ENCODE peak calls at places on chromosomes 7 and 10, in six cellular contexts. I is tibial nerve, R is IMR-90, U is A549, M is ovary, Z is prostate gland. W is an unnamed sample. For H3K4me1, the result is how much of the 10 kb centered on the place peaks cover.

GRCh38 chr10:99365311-99365710 is 36.2 kb downstream of the CNNM1 start:
- DNase-seq in I (no peak), R (no peak), U (no peak), M (no peak), Z (no peak), W (no peak)

GRCh38 chr7:50637725-50638643 is 72.8 kb upstream of the DDC start:
- DNase-seq in I (no peak), R (peak), U (no peak), M (no peak), Z (no peak), W (no peak)

GRCh38 chr7:128110641-128111365 is 79.6 kb upstream of the LRRC4 start:
- DNase-seq in I (no peak), R (no peak), U (no peak), M (no peak), Z (no peak), W (peak)

GRCh38 chr10:63929826-63930467 is 408.7 kb downstream of the REEP3 start:
- DNase-seq in I (no peak), R (no peak), U (no peak), M (no peak), Z (peak), W (no peak)

GRCh38 chr10:85859859-85860258 is 506.7 kb downstream of the GRID1 start:
- DNase-seq in I (no peak), R (no peak), U (no peak), M (no peak), Z (no peak), W (no peak)

GRCh38 chr10:90787906-90788491 is 69.8 kb downstream of the HTR7 start:
- DNase-seq in I (peak), R (peak), U (peak), M (no peak), Z (no peak), W (no peak)

GRCh38 chr7:35007768-35008167 is 29.5 kb downstream of the DPY19L1 start:
- DNase-seq in I (no peak), R (no peak), U (no peak), M (no peak), Z (no peak), W (no peak)

GRCh38 chr10:115849197-115849596 is 423.8 kb downstream of the GFRA1 start:
- DNase-seq in I (no peak), R (no peak), U (no peak), M (no peak), Z (no peak), W (no peak)

GRCh38 chr7:618539-619355 is 99.1 kb upstream of the PDGFA start:
- DNase-seq in I (no peak), R (peak), U (no peak), M (no peak), Z (peak), W (peak)

GRCh38 chr10:13990392-13990805 is 340.3 kb downstream of the FRMD4A start:
- DNase-seq in I (peak), R (peak), U (no peak), M (peak), Z (no peak), W (no peak)

GRCh38 chr7:136726460-136726859 is 142.0 kb upstream of the CHRM2 start:
- DNase-seq in I (no peak), R (no peak), U (no peak), M (no peak), Z (no peak), W (no peak)

GRCh38 chr7:12812111-12812510 is 124.7 kb downstream of the ARL4A start:
- DNase-seq in I (no peak), R (no peak), U (no peak), M (no peak), Z (no peak), W (no peak)

GRCh38 chr10:49370326-49371100 is 25.4 kb downstream of the DRGX start:
- DNase-seq in I (no peak), R (no peak), U (no peak), M (no peak), Z (no peak), W (no peak)

GRCh38 chr10:33233635-33234034 is 100.8 kb downstream of the NRP1 start:
- DNase-seq in I (no peak), R (no peak), U (no peak), M (no peak), Z (no peak), W (no peak)

GRCh38 chr10:31905586-31905985 is 23.0 kb downstream of the ARHGAP12 start:
- DNase-seq in I (no peak), R (no peak), U (no peak), M (no peak), Z (no peak), W (no peak)

GRCh38 chr7:99969298-99969697 is 6.5 kb downstream of the AZGP1 start:
- DNase-seq in I (no peak), R (no peak), U (no peak), M (no peak), Z (no peak), W (no peak)

GRCh38 chr10:80503584-80504157 is 34.0 kb upstream of the SH2D4B start:
- DNase-seq in I (no peak), R (no peak), U (no peak), M (no peak), Z (no peak), W (no peak)
- H3K4me1 ChIP-seq in I (half or more), R (under half), U (half or more), M (under half), Z (under half), W (half or more)

DNA sequence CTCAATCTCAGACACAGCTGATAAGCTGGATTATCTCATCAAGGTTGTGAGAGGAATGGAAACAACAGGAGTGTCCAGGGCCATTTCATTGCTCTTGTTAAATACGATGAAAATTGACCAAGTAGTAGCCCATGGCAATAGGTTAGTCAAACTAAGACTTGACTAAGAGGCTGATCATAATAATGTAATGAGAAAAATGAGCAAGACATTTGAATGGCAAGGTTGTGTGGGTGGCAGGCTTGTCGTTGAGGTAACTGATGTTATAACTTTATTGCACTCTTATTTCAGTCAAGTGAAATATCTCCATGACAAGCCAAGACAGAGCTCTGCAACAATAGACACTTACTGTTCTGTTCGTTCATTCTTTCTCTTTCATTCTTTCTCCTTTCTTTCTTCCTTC is 532.0 kb downstream of the GATA3 start:
- DNase-seq in I (no peak), R (no peak), U (no peak), M (no peak), Z (no peak), W (no peak)
- TF ChIP-seq POLR2A in I (no peak), R (no peak), U (no peak), M (no peak), Z (no peak), W (no peak)

GRCh38 chr10:96400465-96400864 is 41.7 kb upstream of the OPALIN start:
- DNase-seq in I (no peak), R (no peak), U (no peak), M (no peak), Z (no peak), W (no peak)
- H3K4me1 ChIP-seq in I (under half), R (under half), U (under half), M (under half), Z (under half), W (under half)

DNA sequence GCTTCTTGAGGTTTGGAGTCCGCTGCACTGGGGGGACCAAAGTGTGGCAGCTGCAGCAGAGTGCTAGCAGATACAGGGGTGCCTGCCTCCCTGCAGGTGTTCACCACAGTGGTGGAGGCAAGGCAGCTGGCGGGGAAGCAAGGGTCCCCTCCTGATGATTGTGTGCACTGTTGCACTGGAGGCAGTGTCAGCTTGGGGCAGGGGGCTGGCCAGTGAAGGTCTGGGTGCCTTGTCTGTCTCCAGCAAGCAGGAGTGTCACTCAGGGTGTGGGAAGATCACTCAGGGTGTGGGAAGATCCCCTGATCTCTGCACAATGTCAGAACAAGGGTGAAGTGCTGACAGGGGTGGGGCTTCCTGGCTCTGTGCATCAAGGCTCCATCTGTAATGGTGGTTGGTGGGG is 36.3 kb upstream of the PPP1R3A start:
- DNase-seq in I (no peak), R (no peak), U (no peak), M (no peak), Z (no peak), W (no peak)
- TF ChIP-seq POLR2A in I (no peak), R (no peak), U (no peak), M (no peak), Z (no peak), W (no peak)

GRCh38 chr7:40348126-40348728 is 213.4 kb downstream of the SUGCT start:
- DNase-seq in I (no peak), R (no peak), U (no peak), M (no peak), Z (no peak), W (no peak)

GRCh38 chr7:40346554-40346953 is 211.7 kb downstream of the SUGCT start:
- DNase-seq in I (no peak), R (no peak), U (no peak), M (no peak), Z (no peak), W (no peak)

GRCh38 chr7:40354736-40355135 is 219.9 kb downstream of the SUGCT start:
- DNase-seq in I (no peak), R (peak), U (no peak), M (no peak), Z (no peak), W (no peak)

DNA sequence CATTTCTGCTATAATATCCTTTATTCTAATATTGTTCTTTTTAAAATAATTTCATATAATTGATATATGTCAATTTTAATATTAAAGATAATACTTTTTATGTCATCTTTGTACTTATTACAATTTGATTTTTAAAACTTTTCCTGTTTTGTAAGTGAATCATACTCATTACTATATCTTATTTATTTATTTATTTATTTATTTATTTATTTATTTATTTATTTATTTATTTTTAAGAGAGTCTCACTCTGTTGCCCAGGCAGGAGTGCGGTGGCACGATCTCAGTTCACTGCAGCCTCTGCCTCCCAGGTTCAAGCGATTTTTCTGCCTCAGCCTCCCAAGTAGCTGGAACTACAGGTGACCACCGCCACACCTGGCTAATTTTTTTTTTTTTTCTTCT is 215.3 kb downstream of the SUGCT start:
- DNase-seq in I (no peak), R (no peak), U (no peak), M (no peak), Z (no peak), W (no peak)
- H3K4me1 ChIP-seq in I (under half), R (under half), U (under half), M (under half), Z (under half), W (under half)

DNA sequence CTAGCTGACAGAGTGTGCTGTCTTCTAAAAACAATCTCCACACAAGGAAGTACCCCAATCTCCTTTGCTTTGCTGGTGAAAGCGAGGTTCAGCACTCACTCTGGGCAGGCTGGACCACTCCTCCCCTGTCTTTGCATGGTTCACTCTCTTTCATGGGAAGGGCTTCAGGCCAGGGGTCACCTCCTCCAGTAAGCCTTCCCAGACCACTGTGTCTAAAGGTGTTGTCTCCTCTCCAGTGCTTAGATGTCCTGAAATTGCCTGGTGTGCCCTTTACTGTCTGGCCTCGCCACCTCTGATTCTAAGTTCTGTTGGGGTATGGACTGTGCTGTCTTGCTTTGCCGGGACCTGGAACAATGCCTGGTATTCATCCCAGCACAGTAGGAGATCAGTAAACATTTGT is 34.6 kb upstream of the HNRNPH3 start:
- DNase-seq in I (no peak), R (no peak), U (no peak), M (no peak), Z (no peak), W (no peak)
- TF ChIP-seq POLR2A in I (no peak), R (no peak), U (no peak), M (no peak), Z (no peak), W (no peak)

GRCh38 chr10:95434583-95434982 is 126.6 kb downstream of the SORBS1 start:
- DNase-seq in I (no peak), R (no peak), U (no peak), M (no peak), Z (no peak), W (no peak)

GRCh38 chr10:95435548-95436279 is 125.5 kb downstream of the SORBS1 start:
- DNase-seq in I (no peak), R (no peak), U (no peak), M (no peak), Z (no peak), W (no peak)

GRCh38 chr10:95438781-95439180 is 122.4 kb downstream of the SORBS1 start:
- DNase-seq in I (no peak), R (no peak), U (no peak), M (no peak), Z (no peak), W (no peak)

GRCh38 chr10:95440326-95440725 is 120.8 kb downstream of the SORBS1 start:
- DNase-seq in I (no peak), R (no peak), U (no peak), M (no peak), Z (no peak), W (no peak)

DNA sequence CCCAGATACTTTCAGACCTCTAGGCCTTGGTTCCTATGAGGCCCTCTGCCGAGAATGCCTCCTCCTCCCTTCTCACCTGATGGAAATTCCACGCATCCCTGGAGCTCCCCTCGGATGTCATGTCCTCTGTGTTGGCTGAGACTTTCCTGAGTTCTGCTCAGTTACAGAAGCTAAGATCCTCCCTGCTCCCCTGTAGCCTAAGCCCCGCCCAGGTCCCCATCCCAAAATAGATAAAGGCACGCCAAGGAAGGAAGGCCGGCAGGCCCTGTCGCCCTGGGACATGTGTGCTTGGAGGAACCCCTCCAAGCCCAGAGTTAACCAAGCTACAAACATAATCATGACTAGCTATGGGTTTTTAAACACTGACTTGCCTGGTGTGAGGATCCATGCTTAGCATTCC is 123.5 kb downstream of the SORBS1 start:
- DNase-seq in I (no peak), R (no peak), U (no peak), M (no peak), Z (no peak), W (no peak)
- H3K4me1 ChIP-seq in I (under half), R (under half), U (under half), M (under half), Z (under half), W (under half)

W was measured in Peyer's patch.